ENCODE peak calls at places on chromosomes 1 and 21, in ten cellular contexts. J, O, E, M, R, Z, D, W, X and H are unnamed samples.

GRCh38 chr1:228166170-228166936 is 749 bp downstream of the IBA57 start:
- DNase-seq in J (peak; percentile 48), O (peak; percentile 61), E (peak; percentile 72), M (peak; percentile 81), R (peak; percentile 85), Z (no peak), D (peak; percentile 50), W (peak; percentile 36), X (peak; percentile 9), H (peak; percentile 83)

GRCh38 chr1:51218570-51218969 is 17.5 kb upstream of the RNF11 start:
- DNase-seq in J (no peak), O (no peak), E (no peak), M (no peak), R (no peak), Z (no peak), D (no peak), W (no peak), X (no peak), H (no peak)

GRCh38 chr1:232627645-232628334 is 2.1 kb downstream of the SIPA1L2 start:
- DNase-seq in J (no peak), O (no peak), E (peak; percentile 32), M (peak; percentile 40), R (peak; percentile 74), Z (no peak), D (peak; percentile 28), W (peak; percentile 76), X (peak; percentile 81), H (no peak)

GRCh38 chr1:40315239-40315794 is 1.8 kb downstream of the COL9A2 start:
- DNase-seq in J (peak; percentile 59), O (peak; percentile 88), E (peak; percentile 87), M (peak; percentile 88), R (no peak), Z (peak; percentile 90), D (peak; percentile 86), W (peak; percentile 100), X (peak; percentile 99), H (peak; percentile 82)

GRCh38 chr1:25530348-25531081 is 12.9 kb upstream of the LDLRAP1 start:
- DNase-seq in J (no peak), O (no peak), E (no peak), M (no peak), R (no peak), Z (no peak), D (no peak), W (no peak), X (no peak), H (no peak)

GRCh38 chr1:202968895-202969295 is 1.8 kb upstream of the CYB5R1 start:
- DNase-seq in J (peak; percentile 51), O (peak; percentile 36), E (peak; percentile 78), M (peak; percentile 84), R (peak; percentile 49), Z (peak; percentile 82), D (peak; percentile 12), W (no peak), X (peak; percentile 7), H (no peak)

GRCh38 chr1:76659171-76659940 is 207.9 kb upstream of the ST6GALNAC5 start:
- DNase-seq in J (no peak), O (no peak), E (no peak), M (no peak), R (no peak), Z (no peak), D (no peak), W (no peak), X (no peak), H (no peak)

GRCh38 chr21:17688912-17689874 is 76.5 kb upstream of the BTG3 start:
- DNase-seq in J (no peak), O (no peak), E (no peak), M (no peak), R (peak; percentile 89), Z (no peak), D (peak; percentile 59), W (peak; percentile 16), X (peak; percentile 66), H (peak; percentile 5)

GRCh38 chr1:30751830-30752650 is 5.5 kb downstream of the LAPTM5 start:
- DNase-seq in J (no peak), O (no peak), E (no peak), M (no peak), R (peak; percentile 48), Z (no peak), D (no peak), W (no peak), X (no peak), H (no peak)

GRCh38 chr1:81801032-81801833 is 499 bp downstream of the ADGRL2 start:
- DNase-seq in J (peak; percentile 10), O (peak; percentile 38), E (peak; percentile 30), M (peak; percentile 95), R (peak; percentile 81), Z (peak; percentile 73), D (no peak), W (peak; percentile 37), X (no peak), H (peak; percentile 53)

GRCh38 chr21:42016364-42016985 is 6.3 kb upstream of the ZBTB21 start:
- DNase-seq in J (no peak), O (no peak), E (no peak), M (no peak), R (no peak), Z (no peak), D (no peak), W (no peak), X (no peak), H (no peak)

GRCh38 chr1:242081446-242081845 is 82.5 kb upstream of the MAP1LC3C start:
- DNase-seq in J (no peak), O (no peak), E (no peak), M (peak; percentile 24), R (no peak), Z (no peak), D (no peak), W (no peak), X (no peak), H (no peak)

GRCh38 chr1:59135761-59136255 is 161.1 kb upstream of the FGGY start:
- DNase-seq in J (no peak), O (no peak), E (no peak), M (no peak), R (peak; percentile 27), Z (no peak), D (no peak), W (no peak), X (no peak), H (no peak)

GRCh38 chr21:20647603-20648002 is 350.6 kb upstream of the NCAM2 start:
- DNase-seq in J (no peak), O (no peak), E (no peak), M (no peak), R (no peak), Z (no peak), D (no peak), W (no peak), X (no peak), H (no peak)

GRCh38 chr1:245605480-245606156 is 450.8 kb downstream of the KIF26B start:
- DNase-seq in J (no peak), O (no peak), E (no peak), M (peak; percentile 89), R (no peak), Z (no peak), D (no peak), W (no peak), X (no peak), H (no peak)

GRCh38 chr1:224380003-224380402 is 23.3 kb downstream of the CNIH4 start:
- DNase-seq in J (no peak), O (no peak), E (no peak), M (no peak), R (no peak), Z (no peak), D (peak; percentile 33), W (no peak), X (no peak), H (no peak)

GRCh38 chr1:7667625-7668218 is 103.4 kb upstream of the VAMP3 start:
- DNase-seq in J (peak; percentile 51), O (peak; percentile 93), E (peak; percentile 89), M (peak; percentile 88), R (no peak), Z (peak; percentile 85), D (peak; percentile 80), W (peak; percentile 25), X (peak; percentile 40), H (peak; percentile 92)

GRCh38 chr21:27590271-27590670 is 623.4 kb upstream of the ADAMTS5 start:
- DNase-seq in J (no peak), O (no peak), E (no peak), M (peak; percentile 96), R (no peak), Z (no peak), D (no peak), W (no peak), X (no peak), H (no peak)

GRCh38 chr1:42311897-42312296 is 23.1 kb downstream of the FOXJ3 start:
- DNase-seq in J (no peak), O (no peak), E (no peak), M (no peak), R (no peak), Z (no peak), D (no peak), W (no peak), X (no peak), H (no peak)

GRCh38 chr1:209870151-209870831 is 42.5 kb downstream of the UTP25 start:
- DNase-seq in J (no peak), O (no peak), E (no peak), M (peak; percentile 58), R (no peak), Z (no peak), D (no peak), W (no peak), X (no peak), H (no peak)

GRCh38 chr1:53693773-53694717 is 44.9 kb downstream of the GLIS1 start:
- DNase-seq in J (no peak), O (no peak), E (no peak), M (peak; percentile 74), R (no peak), Z (no peak), D (no peak), W (no peak), X (no peak), H (no peak)

GRCh38 chr1:207825719-207826556 is 74.1 kb downstream of the CD46 start:
- DNase-seq in J (no peak), O (peak; percentile 50), E (peak; percentile 75), M (no peak), R (no peak), Z (no peak), D (peak; percentile 83), W (no peak), X (no peak), H (peak; percentile 26)

GRCh38 chr1:241221319-241221718 is 135.7 kb downstream of the RGS7 start:
- DNase-seq in J (no peak), O (no peak), E (no peak), M (no peak), R (no peak), Z (no peak), D (no peak), W (no peak), X (no peak), H (no peak)

GRCh38 chr1:75855734-75856133 is 59.1 kb downstream of the MSH4 start:
- DNase-seq in J (no peak), O (no peak), E (no peak), M (no peak), R (no peak), Z (no peak), D (no peak), W (no peak), X (no peak), H (no peak)

GRCh38 chr1:145962157-145963102 is 1.9 kb downstream of the ANKRD34A start:
- DNase-seq in J (no peak), O (peak; percentile 73), E (peak; percentile 64), M (peak; percentile 67), R (no peak), Z (no peak), D (no peak), W (no peak), X (peak; percentile 29), H (peak; percentile 64)

GRCh38 chr21:46356005-46356338 is 32.0 kb downstream of the PCNT start:
- DNase-seq in J (no peak), O (no peak), E (no peak), M (no peak), R (no peak), Z (no peak), D (no peak), W (no peak), X (no peak), H (no peak)

GRCh38 chr1:83123019-83123418 is 875.9 kb downstream of the TTLL7 start:
- DNase-seq in J (no peak), O (no peak), E (no peak), M (no peak), R (no peak), Z (no peak), D (no peak), W (no peak), X (no peak), H (no peak)

GRCh38 chr1:65002156-65002507 is 35.8 kb upstream of the JAK1 start:
- DNase-seq in J (no peak), O (no peak), E (no peak), M (no peak), R (no peak), Z (no peak), D (no peak), W (no peak), X (no peak), H (no peak)